ENCODE peak calls at places on chromosomes 6 and 20, in seven cellular contexts. P is fibroblast of lung, S is esophagus squamous epithelium, Q is Panc1, T is psoas muscle, K is HCT116, B is neuronal stem cell. L is an unnamed sample.

GRCh38 chr6:41824571-41825569 is 37.4 kb downstream of the TOMM6 start:
- DNase-seq in P (peak), S (no peak), Q (no peak), T (no peak), K (no peak), B (no peak), L (no peak)

GRCh38 chr6:1485678-1486077 is 96.3 kb downstream of the FOXF2 start:
- DNase-seq in P (peak), S (no peak), Q (peak), T (no peak), K (peak), B (no peak), L (no peak)

GRCh38 chr6:29790626-29791025 is 37.0 kb upstream of the HLA-G start:
- DNase-seq in P (no peak), S (no peak), Q (no peak), T (no peak), K (peak), B (no peak), L (no peak)

GRCh38 chr6:34560366-34561226 is 4.5 kb upstream of the SPDEF start:
- DNase-seq in P (peak), S (no peak), Q (no peak), T (no peak), K (no peak), B (no peak), L (no peak)

GRCh38 chr6:41966961-41967311 is 25.3 kb upstream of the CCND3 start:
- DNase-seq in P (peak), S (no peak), Q (no peak), T (no peak), K (peak), B (peak), L (no peak)

GRCh38 chr20:41854765-41855164 is 236.6 kb upstream of the CHD6 start:
- DNase-seq in P (peak), S (no peak), Q (peak), T (no peak), K (no peak), B (no peak), L (no peak)

GRCh38 chr6:39646751-39647420 is 78.3 kb downstream of the KIF6 start:
- DNase-seq in P (no peak), S (no peak), Q (no peak), T (no peak), K (no peak), B (no peak), L (no peak)

GRCh38 chr6:12173670-12174069 is 116.5 kb upstream of the EDN1 start:
- DNase-seq in P (no peak), S (no peak), Q (no peak), T (no peak), K (no peak), B (peak), L (no peak)

GRCh38 chr20:38353298-38353697 is 7.0 kb downstream of the LBP start:
- DNase-seq in P (peak), S (no peak), Q (no peak), T (no peak), K (no peak), B (no peak), L (no peak)

GRCh38 chr20:16476032-16476431 is 97.2 kb downstream of the KIF16B start:
- DNase-seq in P (peak), S (no peak), Q (peak), T (no peak), K (peak), B (peak), L (no peak)

GRCh38 chr6:87918461-87918941 is 129.1 kb upstream of the SPACA1 start:
- DNase-seq in P (peak), S (no peak), Q (no peak), T (no peak), K (no peak), B (no peak), L (no peak)

GRCh38 chr20:31570735-31571617 is 34.1 kb upstream of the ID1 start:
- DNase-seq in P (peak), S (no peak), Q (no peak), T (no peak), K (no peak), B (no peak), L (peak)

GRCh38 chr6:1388081-1388926 is 1.1 kb upstream of the FOXF2 start:
- DNase-seq in P (no peak), S (no peak), Q (no peak), T (no peak), K (no peak), B (peak), L (no peak)

GRCh38 chr6:113762611-113763010 is 94.5 kb upstream of the MARCKS start:
- DNase-seq in P (no peak), S (no peak), Q (no peak), T (no peak), K (no peak), B (no peak), L (no peak)

GRCh38 chr6:46528956-46529750 is 37.9 kb upstream of the RCAN2 start:
- DNase-seq in P (peak), S (no peak), Q (no peak), T (no peak), K (no peak), B (no peak), L (no peak)

GRCh38 chr20:40648505-40649072 is 40.4 kb downstream of the MAFB start:
- DNase-seq in P (no peak), S (no peak), Q (no peak), T (no peak), K (no peak), B (no peak), L (no peak)

GRCh38 chr20:24698706-24699206 is 229.3 kb downstream of the SYNDIG1 start:
- DNase-seq in P (no peak), S (no peak), Q (no peak), T (no peak), K (no peak), B (no peak), L (no peak)

GRCh38 chr6:332671-333070 is 40.4 kb downstream of the DUSP22 start:
- DNase-seq in P (peak), S (no peak), Q (no peak), T (peak), K (no peak), B (no peak), L (no peak)

GRCh38 chr6:152981989-152982767 is 663 bp downstream of the FBXO5 start:
- DNase-seq in P (no peak), S (no peak), Q (no peak), T (peak), K (no peak), B (no peak), L (no peak)

GRCh38 chr20:33640287-33640686 is 21.8 kb upstream of the C20orf144 start:
- DNase-seq in P (no peak), S (no peak), Q (no peak), T (no peak), K (no peak), B (no peak), L (no peak)

GRCh38 chr20:11117808-11118528 is 444.2 kb upstream of the JAG1 start:
- DNase-seq in P (peak), S (no peak), Q (no peak), T (no peak), K (peak), B (no peak), L (no peak)

GRCh38 chr20:49386848-49387605 is 95.4 kb downstream of the KCNB1 start:
- DNase-seq in P (no peak), S (no peak), Q (no peak), T (no peak), K (no peak), B (no peak), L (no peak)

GRCh38 chr6:117547688-117548621 is 54.4 kb downstream of the GOPC start:
- DNase-seq in P (peak), S (no peak), Q (no peak), T (peak), K (no peak), B (no peak), L (peak)

GRCh38 chr20:40073535-40074111 is 615.4 kb downstream of the MAFB start:
- DNase-seq in P (no peak), S (no peak), Q (no peak), T (no peak), K (no peak), B (no peak), L (no peak)

DNA sequence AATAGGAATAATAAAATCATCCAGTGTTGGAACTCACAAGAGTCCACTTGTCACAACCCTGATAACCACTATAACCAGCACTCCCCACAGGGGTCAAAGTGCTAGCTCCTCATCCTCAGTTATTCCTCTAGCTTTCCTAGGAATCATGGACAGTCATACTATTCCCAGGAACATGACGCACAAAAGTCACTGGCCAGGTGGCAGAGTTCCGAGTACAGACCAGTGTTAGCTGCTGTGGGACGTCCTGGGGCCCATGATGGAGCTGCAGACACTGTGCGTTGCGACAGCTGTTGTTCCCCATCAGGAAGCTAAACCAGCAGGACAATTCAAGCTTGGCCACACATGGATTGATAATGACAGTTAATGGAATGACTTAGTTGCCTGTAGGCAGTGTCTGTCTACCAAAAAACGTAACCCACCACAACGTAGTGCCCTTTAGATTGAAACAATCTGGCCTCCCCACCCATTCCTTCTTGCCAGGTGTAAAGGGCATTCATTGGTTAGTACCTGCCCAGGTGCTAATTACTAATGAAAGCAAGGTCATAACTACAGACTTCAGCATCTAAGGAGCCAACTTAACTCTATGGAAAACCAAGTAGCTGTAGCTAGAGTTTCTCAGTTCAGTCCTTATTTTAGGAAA is 17.4 kb downstream of the EZR start:
- DNase-seq in P (no peak), S (no peak), Q (no peak), T (peak), K (no peak), B (no peak), L (no peak)
- H3K27ac ChIP-seq in P (no peak), S (no peak), Q (peak), T (no peak), K (peak), B (no peak), L (no peak)

DNA sequence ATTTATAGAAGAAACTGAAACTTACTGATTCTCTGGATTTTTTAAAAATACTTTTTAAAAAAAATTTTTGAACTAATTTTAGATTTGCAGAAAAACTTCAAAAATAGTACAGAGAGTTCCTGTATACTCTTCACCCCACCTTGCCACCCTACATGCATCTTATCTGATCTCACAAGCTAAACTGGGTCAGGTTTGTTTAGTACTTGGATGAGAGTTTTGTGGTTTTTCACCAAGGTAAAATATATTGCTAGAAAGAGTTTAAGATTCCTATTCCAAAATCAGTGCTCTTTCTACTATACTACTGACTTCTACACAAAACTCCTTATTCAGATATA is 350.8 kb upstream of the RUNX2 start:
- DNase-seq in P (no peak), S (no peak), Q (no peak), T (no peak), K (no peak), B (no peak), L (no peak)
- H3K27ac ChIP-seq in P (no peak), S (no peak), Q (no peak), T (no peak), K (no peak), B (no peak), L (no peak)

GRCh38 chr20:17590245-17590644 is 20.4 kb downstream of the DSTN start:
- DNase-seq in P (no peak), S (no peak), Q (no peak), T (no peak), K (no peak), B (no peak), L (no peak)
- H3K27ac ChIP-seq in P (no peak), S (peak), Q (no peak), T (no peak), K (no peak), B (no peak), L (no peak)

GRCh38 chr6:166739655-166740318 is 112.7 kb upstream of the RPS6KA2 start:
- DNase-seq in P (no peak), S (no peak), Q (no peak), T (no peak), K (no peak), B (no peak), L (no peak)

GRCh38 chr6:166736606-166737005 is 109.6 kb upstream of the RPS6KA2 start:
- DNase-seq in P (peak), S (no peak), Q (peak), T (no peak), K (peak), B (no peak), L (no peak)

GRCh38 chr6:166738778-166739654 is 112.0 kb upstream of the RPS6KA2 start:
- DNase-seq in P (no peak), S (no peak), Q (no peak), T (no peak), K (no peak), B (no peak), L (no peak)

GRCh38 chr6:166738361-166738760 is 111.3 kb upstream of the RPS6KA2 start:
- DNase-seq in P (no peak), S (no peak), Q (no peak), T (no peak), K (no peak), B (no peak), L (no peak)

DNA sequence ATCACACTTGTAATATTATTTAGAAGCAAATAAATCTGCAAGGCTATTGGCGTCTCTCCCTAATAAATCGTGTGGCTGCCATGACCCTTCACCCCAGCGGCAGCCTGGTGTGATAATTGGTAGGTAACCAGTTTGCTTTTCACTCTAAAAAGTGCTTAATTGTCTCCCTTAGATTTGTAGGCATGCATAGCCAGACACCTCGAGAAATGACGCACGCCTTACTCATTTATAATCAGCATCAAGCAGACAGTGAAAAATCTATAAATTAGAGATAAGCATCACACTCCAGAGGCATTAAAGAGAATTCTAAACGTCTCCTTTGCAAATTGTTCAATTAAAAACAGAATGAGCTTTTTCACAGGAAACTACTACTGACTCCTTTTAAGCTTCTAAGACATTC is 110.2 kb upstream of the RPS6KA2 start:
- DNase-seq in P (peak), S (no peak), Q (no peak), T (no peak), K (peak), B (no peak), L (no peak)
- H3K27ac ChIP-seq in P (no peak), S (no peak), Q (no peak), T (no peak), K (no peak), B (no peak), L (no peak)

GRCh38 chr6:163751032-163751525 is 336.6 kb downstream of the QKI start:
- DNase-seq in P (no peak), S (no peak), Q (no peak), T (no peak), K (no peak), B (no peak), L (no peak)
- H3K27ac ChIP-seq in P (no peak), S (peak), Q (no peak), T (peak), K (no peak), B (no peak), L (no peak)

DNA sequence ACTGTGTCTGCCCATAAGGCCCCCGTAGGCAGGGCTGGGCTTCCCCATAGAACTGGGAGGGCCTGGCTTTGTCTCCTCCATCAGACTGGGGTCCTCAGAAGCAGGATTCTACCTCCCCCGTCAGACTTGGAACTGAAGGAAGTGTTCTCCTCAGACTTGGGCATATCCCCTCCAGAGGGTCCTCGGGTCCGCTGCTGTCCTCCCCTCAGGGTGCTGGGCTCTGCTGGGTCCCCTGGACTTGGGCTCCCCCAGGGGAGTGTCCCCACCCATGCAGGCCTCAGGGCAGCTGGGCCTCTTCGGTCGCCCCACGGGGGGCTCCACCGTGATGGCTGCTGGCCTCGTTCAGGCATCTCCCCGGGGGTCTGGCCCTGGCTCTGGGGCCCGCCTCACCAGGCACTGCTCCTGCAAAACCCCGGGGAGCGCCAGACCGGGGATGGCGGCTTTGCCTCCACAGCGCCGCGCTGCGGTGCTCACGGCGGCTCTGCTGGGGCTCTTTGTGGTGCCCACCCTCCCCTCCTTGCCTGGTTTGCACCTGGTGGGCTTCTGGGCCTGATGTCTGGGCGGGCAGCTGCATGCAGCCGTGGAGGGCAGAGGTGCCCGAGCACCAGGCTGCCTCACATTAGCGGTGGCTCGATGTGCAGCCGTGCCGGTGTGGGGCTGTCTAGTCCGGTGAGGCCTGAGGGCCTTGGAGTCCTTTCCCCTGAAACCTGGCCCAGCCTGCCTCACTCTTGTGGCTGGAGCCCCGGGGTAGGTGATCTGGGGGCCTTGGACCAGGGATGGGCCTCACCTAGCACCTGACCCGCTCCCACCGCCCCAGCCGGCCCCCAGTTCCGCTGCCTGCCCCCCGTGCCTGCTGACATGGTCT is 13.9 kb downstream of the COL20A1 start:
- DNase-seq in P (no peak), S (no peak), Q (no peak), T (no peak), K (no peak), B (no peak), L (no peak)
- H3K27ac ChIP-seq in P (no peak), S (no peak), Q (no peak), T (no peak), K (no peak), B (no peak), L (no peak)

L was measured in caudate nucleus.